ENCODE peak calls at places on chromosomes 11 and 22, in nine cellular contexts. J, O, B, V, I, R, D, Y and A are unnamed samples.

GRCh38 chr11:91871791-91872190 is 352.8 kb upstream of the FAT3 start:
- DNase-seq in J (no peak), Y (no peak), B (no peak), V (no peak), R (no peak), O (no peak), I (no peak), D (no peak), A (no peak)

GRCh38 chr11:64092761-64093136 is 57.0 kb downstream of the FLRT1 start:
- DNase-seq in R (no peak), B (no peak), I (no peak), O (no peak), Y (no peak), D (no peak), V (no peak), J (no peak), A (no peak)

GRCh38 chr11:64447717-64448598 is 89.0 kb downstream of the RPS6KA4 start:
- DNase-seq in R (peak; percentile 22), D (peak; percentile 32), I (peak; percentile 42), B (peak; percentile 85), J (no peak), O (no peak), V (peak; percentile 71), Y (no peak), A (no peak)

GRCh38 chr11:118002541-118003019 is 16.4 kb downstream of the IL10RA start:
- DNase-seq in J (no peak), V (peak; percentile 91), B (peak; percentile 32), Y (no peak), I (no peak), O (no peak), D (no peak), R (peak; percentile 72), A (peak; percentile 84)

GRCh38 chr11:944711-945470 is 19.2 kb downstream of the AP2A2 start:
- DNase-seq in V (no peak), J (no peak), O (no peak), B (no peak), D (no peak), Y (no peak), R (no peak), I (no peak), A (no peak)

GRCh38 chr11:73001615-73002014 is 140.5 kb downstream of the FCHSD2 start:
- DNase-seq in I (no peak), R (no peak), Y (no peak), J (no peak), V (no peak), B (peak; percentile 33), D (no peak), O (no peak), A (no peak)

GRCh38 chr22:44947029-44947428 is 62.8 kb downstream of the PHF21B start:
- DNase-seq in Y (no peak), V (no peak), I (no peak), J (no peak), O (no peak), B (no peak), R (no peak), D (no peak), A (no peak)

GRCh38 chr11:46051102-46051501 is 70.2 kb downstream of the PHF21A start:
- DNase-seq in V (no peak), B (no peak), I (no peak), R (no peak), D (no peak), J (no peak), Y (no peak), O (no peak), A (no peak)

DNA sequence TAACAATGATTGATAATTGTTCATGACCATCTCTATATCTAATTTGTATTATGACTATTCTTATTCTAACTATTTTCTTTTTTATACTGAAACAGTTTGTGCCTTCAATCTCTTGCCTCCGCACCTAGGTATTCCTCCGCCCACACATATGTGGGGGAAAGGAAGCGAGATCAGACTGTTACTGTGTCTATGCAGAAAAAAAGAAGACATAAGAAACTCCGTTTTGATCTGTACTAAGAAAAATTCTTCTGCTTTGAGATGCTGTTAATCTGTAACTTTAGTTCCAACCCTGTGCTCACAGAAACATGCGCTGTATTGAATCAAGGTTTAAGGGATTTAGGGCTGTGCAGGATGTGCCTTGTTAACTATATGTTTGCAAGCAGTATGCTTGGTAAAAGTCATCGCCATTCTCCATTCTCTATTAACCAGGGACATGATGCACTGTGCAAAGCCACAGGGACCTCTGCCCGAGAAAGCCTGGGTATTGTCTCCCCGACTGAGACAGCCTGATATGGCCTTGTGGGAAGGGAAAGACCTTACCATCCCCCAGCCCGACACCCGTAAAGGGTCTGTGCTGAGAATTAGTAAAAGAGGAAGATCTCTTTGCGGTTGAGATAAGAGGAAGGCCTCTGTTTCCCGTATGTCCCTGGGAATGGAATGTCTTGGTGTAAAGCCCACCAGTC is 2.1 kb upstream of the SCYL1 start:
- DNase-seq in V (no peak), J (no peak), O (no peak), D (no peak), Y (no peak), I (no peak), B (no peak), R (peak; percentile 13), A (peak; percentile 20)
- H3K4me3 ChIP-seq in V (no peak overlapping the region), J (peak overlapping the region; percentile 68), O (no peak overlapping the region), D (no peak overlapping the region), Y (peak overlapping the region; percentile 46), I (no peak overlapping the region), B (no peak overlapping the region), R (no peak overlapping the region), A (no peak overlapping the region)

DNA sequence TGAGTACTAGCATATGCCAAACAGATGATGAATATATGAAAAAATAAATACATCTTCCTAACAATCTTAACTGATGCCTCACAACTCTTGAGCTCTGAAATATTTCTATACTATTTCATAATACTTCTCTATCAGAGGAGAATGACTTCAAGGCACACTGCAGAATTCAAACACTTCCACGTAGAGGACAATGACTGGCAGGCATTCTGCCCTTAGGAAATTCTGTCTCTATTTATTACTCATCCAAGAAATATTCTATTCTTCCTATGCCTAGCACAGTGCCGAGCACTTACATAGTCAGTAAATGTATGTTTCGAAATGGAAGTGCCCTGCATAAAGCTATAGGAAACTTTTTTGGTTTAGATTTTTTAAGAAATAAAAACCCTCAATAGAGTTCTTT is 809.1 kb downstream of the DLG2 start:
- DNase-seq in R (no peak), V (no peak), O (no peak), I (no peak), Y (no peak), J (no peak), B (no peak), D (no peak), A (no peak)
- H3K36me3 ChIP-seq in R (no peaks in the 10 kb centered on the region), V (no peaks in the 10 kb centered on the region), O (no peaks in the 10 kb centered on the region), I (no peaks in the 10 kb centered on the region), Y (no peaks in the 10 kb centered on the region), J (no peaks in the 10 kb centered on the region), B (no peaks in the 10 kb centered on the region), D (no peaks in the 10 kb centered on the region), A (no peaks in the 10 kb centered on the region)

DNA sequence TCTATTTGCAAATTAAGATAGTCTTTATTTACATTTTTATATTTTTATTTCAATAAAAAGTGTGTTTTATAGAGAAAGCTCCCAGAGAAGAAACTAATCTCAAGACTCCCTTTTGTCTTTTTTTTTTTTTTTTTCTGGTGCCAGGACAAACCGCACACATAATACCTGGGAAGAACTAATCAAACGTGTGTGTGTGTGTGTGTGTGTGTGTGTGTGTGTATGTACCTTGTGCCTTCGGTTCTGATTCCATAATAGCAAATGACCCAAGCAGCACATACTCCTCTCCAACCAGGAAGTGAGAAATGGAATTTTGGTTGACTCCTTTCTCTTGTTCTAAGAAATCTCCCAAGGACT is 65.2 kb downstream of the ST3GAL4 start:
- DNase-seq in J (no peak), D (no peak), B (no peak), Y (no peak), V (no peak), R (no peak), I (no peak), O (no peak), A (no peak)
- H3K27ac ChIP-seq in J (no peak overlapping the region), D (peak overlapping the region; percentile 55), B (peak overlapping the region; percentile 47), Y (no peak overlapping the region), V (peak overlapping the region; percentile 46), R (peak overlapping the region; percentile 80), I (no peak overlapping the region), O (peak overlapping the region; percentile 44), A (peak overlapping the region; percentile 48)

DNA sequence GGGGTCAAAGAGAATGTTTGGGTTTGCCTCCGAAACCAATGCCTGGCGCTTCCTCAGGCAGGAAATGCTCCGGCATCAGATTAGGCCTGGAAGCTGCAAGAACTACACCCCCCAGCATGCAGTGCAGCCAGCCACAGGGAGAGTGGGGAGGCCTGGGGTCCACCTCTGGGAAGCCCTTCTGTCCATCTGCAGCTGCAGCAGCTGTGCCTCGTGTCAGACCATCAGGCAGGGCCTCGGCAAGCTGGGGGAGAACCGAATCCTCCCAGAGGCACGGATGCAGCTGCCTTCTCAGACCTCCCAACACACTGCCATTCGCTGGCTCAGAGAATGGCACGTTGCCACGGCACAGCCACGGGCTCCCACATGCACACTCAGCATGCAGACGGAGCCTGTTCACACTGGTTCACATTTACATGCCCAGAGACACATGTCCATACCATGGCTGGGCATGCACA is 57.4 kb downstream of the NECTIN1 start:
- DNase-seq in O (no peak), B (peak; percentile 31), I (no peak), J (no peak), R (peak; percentile 56), V (no peak), Y (no peak), D (peak; percentile 57), A (peak; percentile 58)
- H3K4me3 ChIP-seq in O (no peak overlapping the region), B (no peak overlapping the region), I (no peak overlapping the region), J (no peak overlapping the region), R (no peak overlapping the region), V (no peak overlapping the region), Y (no peak overlapping the region), D (no peak overlapping the region), A (no peak overlapping the region)

DNA sequence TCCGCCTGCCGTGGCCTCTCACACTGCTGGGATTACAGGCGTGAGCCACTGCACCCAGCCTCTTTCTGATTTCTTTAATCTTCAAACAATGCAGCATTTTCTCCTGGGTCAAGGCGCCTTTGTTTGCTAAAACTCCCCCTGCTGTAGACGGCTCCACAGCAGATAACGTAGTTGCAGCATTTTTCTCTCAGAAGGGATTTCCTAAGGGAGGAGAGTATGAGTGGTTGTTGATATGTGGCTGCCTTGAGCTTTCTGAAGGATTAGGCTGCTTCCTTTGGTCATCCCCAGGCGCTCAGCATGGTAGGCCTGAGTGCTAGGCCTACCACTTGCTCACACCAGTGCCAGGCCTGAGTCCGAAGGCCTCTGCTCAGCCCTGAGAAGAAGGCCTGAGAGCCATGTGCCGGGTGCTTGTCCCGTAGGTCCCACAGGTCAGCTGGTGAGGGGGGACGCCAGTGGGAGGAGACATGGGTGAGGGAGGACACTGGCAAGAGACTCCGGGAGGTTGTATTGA is 18.1 kb downstream of the SMARCB1 start:
- DNase-seq in R (no peak), J (no peak), B (no peak), D (no peak), O (no peak), Y (no peak), V (no peak), I (no peak), A (no peak)
- H3K36me3 ChIP-seq in R (peaks cover 85% of the 10 kb centered on the region), J (peaks cover 47% of the 10 kb centered on the region), B (no peaks in the 10 kb centered on the region), D (peaks cover 56% of the 10 kb centered on the region), O (peaks cover 24% of the 10 kb centered on the region), Y (peaks cover 69% of the 10 kb centered on the region), V (peaks cover 35% of the 10 kb centered on the region), I (peaks cover 67% of the 10 kb centered on the region), A (peaks cover 31% of the 10 kb centered on the region)